ENCODE peak calls at places on chromosomes 3 and 15, in eight cellular contexts. One of them, this sample, is unnamed.
A peak's percentile ranks its signal among the peaks of the same experiment; 100 is the strongest.

GRCh38 chr3:13111173-13111873 is 38.1 kb upstream of the IQSEC1 start:
- DNase-seq in cardiac muscle cell: no peak
- DNase-seq in AG10803: no peak
- DNase-seq in HFF-Myc: no peak
- DNase-seq in testis: no peak
- DNase-seq in fibroblast of the aortic adventitia: no peak
- DNase-seq in brain microvascular endothelial cell: no peak
- DNase-seq in PC-9: peak; percentile 74
- DNase-seq in this sample: no peak

GRCh38 chr3:4835616-4836043 is 143.6 kb upstream of the BHLHE40 start:
- DNase-seq in cardiac muscle cell: no peak
- DNase-seq in AG10803: no peak
- DNase-seq in HFF-Myc: no peak
- DNase-seq in testis: no peak
- DNase-seq in fibroblast of the aortic adventitia: no peak
- DNase-seq in brain microvascular endothelial cell: no peak
- DNase-seq in PC-9: no peak
- DNase-seq in this sample: no peak

GRCh38 chr3:134681527-134681910 is 30.7 kb upstream of the KY start:
- DNase-seq in cardiac muscle cell: no peak
- DNase-seq in AG10803: peak; percentile 54
- DNase-seq in HFF-Myc: no peak
- DNase-seq in testis: no peak
- DNase-seq in fibroblast of the aortic adventitia: no peak
- DNase-seq in brain microvascular endothelial cell: no peak
- DNase-seq in PC-9: no peak
- DNase-seq in this sample: no peak

GRCh38 chr3:177673105-177673804 is 476.0 kb upstream of the TBL1XR1 start:
- DNase-seq in cardiac muscle cell: no peak
- DNase-seq in AG10803: peak; percentile 93
- DNase-seq in HFF-Myc: peak; percentile 33
- DNase-seq in testis: peak; percentile 46
- DNase-seq in fibroblast of the aortic adventitia: peak; percentile 98
- DNase-seq in brain microvascular endothelial cell: peak; percentile 86
- DNase-seq in PC-9: no peak
- DNase-seq in this sample: peak; percentile 88

GRCh38 chr15:69951511-69952209 is 146.1 kb downstream of the TLE3 start:
- DNase-seq in cardiac muscle cell: no peak
- DNase-seq in AG10803: peak; percentile 7
- DNase-seq in HFF-Myc: no peak
- DNase-seq in testis: no peak
- DNase-seq in fibroblast of the aortic adventitia: peak; percentile 1
- DNase-seq in brain microvascular endothelial cell: no peak
- DNase-seq in PC-9: no peak
- DNase-seq in this sample: no peak

GRCh38 chr15:85597155-85597815 is 197.4 kb downstream of the KLHL25 start:
- DNase-seq in cardiac muscle cell: no peak
- DNase-seq in AG10803: no peak
- DNase-seq in HFF-Myc: no peak
- DNase-seq in testis: no peak
- DNase-seq in fibroblast of the aortic adventitia: no peak
- DNase-seq in brain microvascular endothelial cell: no peak
- DNase-seq in PC-9: no peak
- DNase-seq in this sample: no peak

GRCh38 chr3:172038823-172039222 is 555 bp upstream of the FNDC3B start:
- DNase-seq in cardiac muscle cell: no peak
- DNase-seq in AG10803: peak; percentile 54
- DNase-seq in HFF-Myc: no peak
- DNase-seq in testis: no peak
- DNase-seq in fibroblast of the aortic adventitia: peak; percentile 70
- DNase-seq in brain microvascular endothelial cell: no peak
- DNase-seq in PC-9: no peak
- DNase-seq in this sample: no peak

GRCh38 chr3:172249039-172249438 is 199.2 kb downstream of the GHSR start:
- DNase-seq in cardiac muscle cell: no peak
- DNase-seq in AG10803: peak; percentile 53
- DNase-seq in HFF-Myc: no peak
- DNase-seq in testis: no peak
- DNase-seq in fibroblast of the aortic adventitia: peak; percentile 54
- DNase-seq in brain microvascular endothelial cell: peak; percentile 56
- DNase-seq in PC-9: no peak
- DNase-seq in this sample: peak; percentile 62

GRCh38 chr3:87207500-87207899 is 19.6 kb upstream of the CHMP2B start:
- DNase-seq in cardiac muscle cell: no peak
- DNase-seq in AG10803: peak; percentile 50
- DNase-seq in HFF-Myc: no peak
- DNase-seq in testis: no peak
- DNase-seq in fibroblast of the aortic adventitia: no peak
- DNase-seq in brain microvascular endothelial cell: no peak
- DNase-seq in PC-9: no peak
- DNase-seq in this sample: no peak

GRCh38 chr3:7086417-7086816 is 225.5 kb downstream of the GRM7 start:
- DNase-seq in cardiac muscle cell: no peak
- DNase-seq in AG10803: no peak
- DNase-seq in HFF-Myc: no peak
- DNase-seq in testis: no peak
- DNase-seq in fibroblast of the aortic adventitia: no peak
- DNase-seq in brain microvascular endothelial cell: no peak
- DNase-seq in PC-9: no peak
- DNase-seq in this sample: no peak

GRCh38 chr15:68272797-68273271 is 4.7 kb upstream of the FEM1B start:
- DNase-seq in cardiac muscle cell: no peak
- DNase-seq in AG10803: peak; percentile 83
- DNase-seq in HFF-Myc: peak; percentile 63
- DNase-seq in testis: no peak
- DNase-seq in fibroblast of the aortic adventitia: peak; percentile 91
- DNase-seq in brain microvascular endothelial cell: peak; percentile 61
- DNase-seq in PC-9: no peak
- DNase-seq in this sample: no peak

GRCh38 chr3:194189243-194189791 is 53.4 kb downstream of the HES1 start:
- DNase-seq in cardiac muscle cell: no peak
- DNase-seq in AG10803: peak; percentile 12
- DNase-seq in HFF-Myc: no peak
- DNase-seq in testis: peak; percentile 41
- DNase-seq in fibroblast of the aortic adventitia: peak; percentile 70
- DNase-seq in brain microvascular endothelial cell: no peak
- DNase-seq in PC-9: no peak
- DNase-seq in this sample: no peak

GRCh38 chr15:31164573-31164912 is 63.0 kb upstream of the TRPM1 start:
- DNase-seq in cardiac muscle cell: no peak
- DNase-seq in AG10803: no peak
- DNase-seq in HFF-Myc: no peak
- DNase-seq in testis: no peak
- DNase-seq in fibroblast of the aortic adventitia: no peak
- DNase-seq in brain microvascular endothelial cell: no peak
- DNase-seq in PC-9: no peak
- DNase-seq in this sample: no peak

GRCh38 chr15:51341366-51342248 is at the start of gene GLDN:
- DNase-seq in cardiac muscle cell: peak; percentile 47
- DNase-seq in AG10803: peak; percentile 12
- DNase-seq in HFF-Myc: no peak
- DNase-seq in testis: no peak
- DNase-seq in fibroblast of the aortic adventitia: no peak
- DNase-seq in brain microvascular endothelial cell: no peak
- DNase-seq in PC-9: peak; percentile 20
- DNase-seq in this sample: no peak

GRCh38 chr3:184582583-184582982 is 21.0 kb downstream of the EPHB3 start:
- DNase-seq in cardiac muscle cell: peak; percentile 78
- DNase-seq in AG10803: peak; percentile 81
- DNase-seq in HFF-Myc: no peak
- DNase-seq in testis: peak; percentile 68
- DNase-seq in fibroblast of the aortic adventitia: peak; percentile 73
- DNase-seq in brain microvascular endothelial cell: peak; percentile 65
- DNase-seq in PC-9: no peak
- DNase-seq in this sample: peak; percentile 29

GRCh38 chr15:71687902-71688508 is 122.3 kb upstream of the NR2E3 start:
- DNase-seq in cardiac muscle cell: no peak
- DNase-seq in AG10803: no peak
- DNase-seq in HFF-Myc: peak; percentile 52
- DNase-seq in testis: no peak
- DNase-seq in fibroblast of the aortic adventitia: peak; percentile 50
- DNase-seq in brain microvascular endothelial cell: peak; percentile 64
- DNase-seq in PC-9: no peak
- DNase-seq in this sample: peak; percentile 71

GRCh38 chr15:71691322-71691699 is 119.0 kb upstream of the NR2E3 start:
- DNase-seq in cardiac muscle cell: no peak
- DNase-seq in AG10803: no peak
- DNase-seq in HFF-Myc: no peak
- DNase-seq in testis: peak; percentile 37
- DNase-seq in fibroblast of the aortic adventitia: no peak
- DNase-seq in brain microvascular endothelial cell: no peak
- DNase-seq in PC-9: no peak
- DNase-seq in this sample: no peak

GRCh38 chr15:71688509-71689094 is 121.8 kb upstream of the NR2E3 start:
- DNase-seq in cardiac muscle cell: no peak
- DNase-seq in AG10803: no peak
- DNase-seq in HFF-Myc: no peak
- DNase-seq in testis: no peak
- DNase-seq in fibroblast of the aortic adventitia: no peak
- DNase-seq in brain microvascular endothelial cell: no peak
- DNase-seq in PC-9: no peak
- DNase-seq in this sample: no peak

GRCh38 chr15:71697236-71697635 is 113.1 kb upstream of the NR2E3 start:
- DNase-seq in cardiac muscle cell: no peak
- DNase-seq in AG10803: no peak
- DNase-seq in HFF-Myc: no peak
- DNase-seq in testis: no peak
- DNase-seq in fibroblast of the aortic adventitia: no peak
- DNase-seq in brain microvascular endothelial cell: no peak
- DNase-seq in PC-9: no peak
- DNase-seq in this sample: no peak

GRCh38 chr15:71691700-71692417 is 118.5 kb upstream of the NR2E3 start:
- DNase-seq in cardiac muscle cell: no peak
- DNase-seq in AG10803: peak; percentile 72
- DNase-seq in HFF-Myc: peak; percentile 69
- DNase-seq in testis: peak; percentile 40
- DNase-seq in fibroblast of the aortic adventitia: peak; percentile 95
- DNase-seq in brain microvascular endothelial cell: peak; percentile 53
- DNase-seq in PC-9: peak; percentile 51
- DNase-seq in this sample: peak; percentile 89
- H3K4me3 ChIP-seq in cardiac muscle cell: no peak overlapping the region
- H3K4me3 ChIP-seq in AG10803: no peak overlapping the region
- H3K4me3 ChIP-seq in HFF-Myc: no peak overlapping the region
- H3K4me3 ChIP-seq in testis: no peak overlapping the region
- H3K4me3 ChIP-seq in fibroblast of the aortic adventitia: peak overlapping the region; percentile 18
- H3K4me3 ChIP-seq in brain microvascular endothelial cell: no peak overlapping the region
- H3K4me3 ChIP-seq in PC-9: no peak overlapping the region
- H3K4me3 ChIP-seq in this sample: no peak overlapping the region

DNA sequence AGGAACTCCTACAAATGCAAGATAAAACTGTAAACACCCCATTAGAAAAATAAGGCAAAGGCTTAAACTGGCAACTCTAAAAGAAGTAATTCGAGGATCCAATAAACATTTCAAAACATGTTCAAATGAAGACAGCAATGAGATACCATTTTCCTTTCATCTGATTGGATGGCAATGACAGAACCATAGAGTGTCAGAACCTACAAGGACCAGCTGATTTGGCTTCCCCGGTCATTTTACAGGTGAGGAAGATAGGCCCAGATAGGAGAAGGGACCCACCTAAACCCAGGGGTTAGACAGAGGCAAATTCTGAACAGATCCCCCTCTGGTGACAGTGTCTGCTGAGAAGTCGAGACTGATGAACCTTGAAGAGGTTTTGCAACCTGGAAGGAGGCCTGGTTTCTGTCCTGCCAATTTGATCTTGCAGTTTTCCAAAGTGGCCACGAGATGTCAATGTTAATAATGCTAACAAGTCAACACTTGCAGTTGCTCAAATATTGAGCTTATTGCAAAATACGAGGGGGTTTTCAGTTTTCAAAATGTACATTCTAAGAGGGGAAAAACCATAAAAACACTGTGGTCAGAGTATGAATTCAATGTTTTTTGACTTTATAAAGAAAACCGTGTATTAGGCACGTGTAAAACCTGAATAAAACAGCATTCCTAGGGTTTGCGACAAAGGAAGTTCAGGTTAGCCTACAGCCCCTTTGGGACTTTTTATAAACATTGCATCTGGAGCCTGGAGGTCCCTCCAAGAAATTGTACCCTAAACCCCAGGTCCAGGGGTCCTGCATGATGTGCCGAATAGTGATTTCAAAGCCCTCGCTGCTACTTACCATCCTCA is 21.5 kb downstream of the CFAP161 start:
- DNase-seq in cardiac muscle cell: peak; percentile 50
- DNase-seq in AG10803: peak; percentile 83
- DNase-seq in HFF-Myc: no peak
- DNase-seq in testis: peak; percentile 62
- DNase-seq in fibroblast of the aortic adventitia: peak; percentile 85
- DNase-seq in brain microvascular endothelial cell: peak; percentile 39
- DNase-seq in PC-9: no peak
- DNase-seq in this sample: peak; percentile 50
- TF ChIP-seq CTCF in cardiac muscle cell: peak; percentile 69
- TF ChIP-seq CTCF in AG10803: peak; percentile 78
- TF ChIP-seq CTCF in HFF-Myc: peak; percentile 40
- TF ChIP-seq CTCF in testis: peak; percentile 57
- TF ChIP-seq CTCF in fibroblast of the aortic adventitia: peak; percentile 72
- TF ChIP-seq CTCF in brain microvascular endothelial cell: peak; percentile 63
- TF ChIP-seq CTCF in PC-9: peak; percentile 60
- TF ChIP-seq CTCF in this sample: peak; percentile 65

GRCh38 chr15:57037548-57037947 is 119.1 kb downstream of the TCF12 start:
- DNase-seq in cardiac muscle cell: no peak
- DNase-seq in AG10803: no peak
- DNase-seq in HFF-Myc: no peak
- DNase-seq in testis: no peak
- DNase-seq in fibroblast of the aortic adventitia: no peak
- DNase-seq in brain microvascular endothelial cell: no peak
- DNase-seq in PC-9: no peak
- DNase-seq in this sample: no peak
- H3K4me3 ChIP-seq in cardiac muscle cell: no peak overlapping the region
- H3K4me3 ChIP-seq in AG10803: no peak overlapping the region
- H3K4me3 ChIP-seq in HFF-Myc: no peak overlapping the region
- H3K4me3 ChIP-seq in testis: no peak overlapping the region
- H3K4me3 ChIP-seq in fibroblast of the aortic adventitia: no peak overlapping the region
- H3K4me3 ChIP-seq in brain microvascular endothelial cell: no peak overlapping the region
- H3K4me3 ChIP-seq in PC-9: no peak overlapping the region
- H3K4me3 ChIP-seq in this sample: no peak overlapping the region

DNA sequence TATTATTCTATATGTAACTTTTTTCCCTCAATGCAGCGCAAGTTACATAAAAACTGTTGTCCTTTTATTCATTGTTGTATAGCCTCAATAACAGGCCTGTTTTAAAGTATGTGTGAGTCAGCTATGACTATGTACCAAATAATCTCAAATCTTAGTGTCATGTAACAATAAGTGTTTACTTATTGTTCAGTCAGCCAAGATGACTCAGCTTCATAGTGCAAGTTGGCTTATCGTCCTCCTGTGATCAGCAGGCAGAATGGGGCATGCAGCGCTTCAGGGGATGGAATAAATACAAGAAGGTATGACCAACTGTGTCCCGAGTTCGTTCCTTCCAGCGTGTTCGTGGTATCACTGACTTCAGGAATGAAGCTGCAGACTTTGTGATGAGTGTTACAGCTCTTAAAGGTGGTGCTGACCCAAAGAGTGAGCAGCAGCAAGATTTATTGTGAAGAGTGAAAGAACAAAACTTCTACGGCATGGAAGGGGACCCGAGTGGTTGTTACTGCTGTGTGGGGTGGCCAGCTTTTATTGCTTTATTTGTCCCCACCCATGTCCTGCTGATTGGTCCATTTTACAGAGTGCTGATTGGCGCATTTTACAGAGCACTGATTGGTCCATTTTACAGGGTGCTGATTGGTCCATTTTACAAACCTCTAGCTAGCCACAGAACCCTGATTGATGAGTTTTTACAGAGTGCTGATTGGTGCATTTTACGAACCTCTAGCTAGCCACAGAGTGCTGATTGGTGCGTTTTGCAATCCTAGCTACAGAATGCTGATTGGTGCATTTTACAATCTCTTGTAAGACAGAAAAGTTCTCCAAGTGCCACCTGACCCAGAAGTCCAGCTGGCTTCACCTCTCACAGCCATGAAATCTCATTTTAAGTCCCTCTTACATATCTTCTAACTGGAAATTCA is 1016.0 kb downstream of the MCTP2 start:
- DNase-seq in cardiac muscle cell: no peak
- DNase-seq in AG10803: peak; percentile 91
- DNase-seq in HFF-Myc: peak; percentile 93
- DNase-seq in testis: peak; percentile 36
- DNase-seq in fibroblast of the aortic adventitia: peak; percentile 95
- DNase-seq in brain microvascular endothelial cell: peak; percentile 92
- DNase-seq in PC-9: peak; percentile 63
- DNase-seq in this sample: peak; percentile 95
- TF ChIP-seq CTCF in cardiac muscle cell: no peak
- TF ChIP-seq CTCF in AG10803: no peak
- TF ChIP-seq CTCF in HFF-Myc: no peak
- TF ChIP-seq CTCF in testis: no peak
- TF ChIP-seq CTCF in fibroblast of the aortic adventitia: no peak
- TF ChIP-seq CTCF in brain microvascular endothelial cell: no peak
- TF ChIP-seq CTCF in PC-9: no peak
- TF ChIP-seq CTCF in this sample: no peak